ENCODE peak calls at places on chromosomes 12 and 14, in ten cellular contexts. C is hepatocyte, J is NB4, M is endothelial cell, H is breast epithelium, L is foreskin fibroblast, Q is left ventricle myocardium inferior, S is GM10248, Z is H9, T is fibroblast of the aortic adventitia. X is an unnamed sample.

GRCh38 chr14:37051153-37051552 is 121.3 kb downstream of the SLC25A21 start:
- DNase-seq in C (no peak), Z (no peak), L (no peak), Q (no peak), S (no peak), J (no peak), T (peak), H (no peak), M (no peak), X (no peak)

GRCh38 chr12:45644521-45644920 is 85.0 kb upstream of the ARID2 start:
- DNase-seq in Q (no peak), M (no peak), C (no peak), J (peak), S (no peak), L (peak), H (no peak), T (peak), Z (no peak), X (no peak)

GRCh38 chr14:23436327-23437141 is 1.1 kb upstream of the MYH7 start:
- DNase-seq in J (no peak), T (no peak), S (no peak), H (no peak), L (no peak), Q (no peak), C (peak), Z (no peak), M (no peak), X (no peak)

GRCh38 chr14:68976160-68977067 is 2.7 kb downstream of the ACTN1 start:
- DNase-seq in Z (no peak), M (no peak), J (peak), H (peak), T (peak), Q (peak), C (peak), S (no peak), L (no peak), X (no peak)

GRCh38 chr14:94373708-94374107 is 14.7 kb downstream of the SERPINA1 start:
- DNase-seq in J (no peak), M (no peak), T (peak), H (peak), Q (no peak), C (no peak), L (peak), Z (no peak), S (no peak), X (no peak)

GRCh38 chr14:61861320-61861865 is 99.2 kb downstream of the SNAPC1 start:
- DNase-seq in L (no peak), S (no peak), H (no peak), Z (no peak), Q (no peak), M (no peak), J (no peak), C (no peak), T (no peak), X (no peak)

GRCh38 chr12:113997365-113997764 is 31.2 kb upstream of the RBM19 start:
- DNase-seq in H (no peak), Z (no peak), C (no peak), M (no peak), T (no peak), L (no peak), S (peak), Q (no peak), J (no peak), X (peak)

GRCh38 chr14:60327447-60328331 is 78.7 kb downstream of the PPM1A start:
- DNase-seq in J (peak), Z (peak), Q (peak), C (peak), S (peak), H (no peak), L (no peak), T (no peak), M (peak), X (peak)

GRCh38 chr12:53174881-53175491 is 5.5 kb upstream of the ZNF740 start:
- DNase-seq in J (peak), T (peak), C (peak), Z (peak), Q (no peak), L (peak), M (no peak), H (no peak), S (peak), X (no peak)

GRCh38 chr12:63070709-63071108 is 80.3 kb downstream of the AVPR1A start:
- DNase-seq in T (no peak), L (no peak), C (no peak), J (no peak), H (no peak), Q (no peak), S (no peak), M (no peak), Z (no peak), X (no peak)

GRCh38 chr14:92717571-92718042 is 30.8 kb downstream of the LGMN start:
- DNase-seq in H (no peak), T (peak), M (no peak), J (no peak), L (no peak), C (no peak), Q (no peak), S (no peak), Z (no peak), X (no peak)

GRCh38 chr12:12717586-12718381 is 616 bp downstream of the CDKN1B start:
- DNase-seq in J (peak), C (peak), M (peak), Z (peak), L (no peak), S (no peak), H (no peak), T (peak), Q (peak), X (no peak)

GRCh38 chr12:132151766-132152410 is 7.6 kb downstream of the NOC4L start:
- DNase-seq in Z (no peak), M (no peak), T (no peak), J (no peak), L (no peak), C (no peak), S (no peak), H (no peak), Q (peak), X (no peak)

GRCh38 chr14:32980178-32980886 is 41.7 kb downstream of the NPAS3 start:
- DNase-seq in C (no peak), L (no peak), H (no peak), M (no peak), Q (no peak), S (no peak), T (no peak), J (no peak), Z (no peak), X (no peak)

GRCh38 chr14:23640524-23641141 is 4.5 kb downstream of the DHRS2 start:
- DNase-seq in J (no peak), C (peak), L (peak), S (peak), Z (peak), M (no peak), H (peak), T (peak), Q (peak), X (no peak)

GRCh38 chr12:118302053-118302452 is 70.7 kb downstream of the TAOK3 start:
- DNase-seq in L (peak), S (no peak), Q (no peak), J (no peak), T (peak), C (no peak), Z (no peak), H (no peak), M (no peak), X (no peak)

GRCh38 chr14:55819610-55820304 is 239.8 kb downstream of the KTN1 start:
- DNase-seq in T (no peak), Q (no peak), S (peak), J (peak), Z (no peak), C (no peak), L (no peak), M (no peak), H (no peak), X (peak)

GRCh38 chr12:32252199-32253073 is 145.8 kb downstream of the BICD1 start:
- DNase-seq in H (no peak), C (no peak), J (no peak), M (no peak), T (no peak), S (peak), Z (no peak), Q (no peak), L (no peak), X (peak)

GRCh38 chr12:132163041-132163910 is 19.0 kb downstream of the NOC4L start:
- DNase-seq in H (no peak), Q (peak), M (no peak), L (no peak), Z (no peak), T (no peak), C (no peak), J (no peak), S (no peak), X (no peak)

GRCh38 chr12:117857632-117858274 is 111.0 kb downstream of the KSR2 start:
- DNase-seq in S (peak), M (peak), T (peak), H (no peak), L (peak), J (peak), Q (no peak), Z (peak), C (peak), X (peak)

GRCh38 chr12:78534311-78534710 is 330.3 kb upstream of the SYT1 start:
- DNase-seq in J (no peak), T (no peak), C (no peak), H (no peak), M (no peak), L (no peak), Q (no peak), Z (no peak), S (no peak), X (no peak)

GRCh38 chr12:66188584-66189475 is at the start of gene IRAK3:
- DNase-seq in S (peak), J (peak), Q (peak), H (peak), T (peak), C (peak), M (peak), L (peak), Z (peak), X (peak)

GRCh38 chr14:32426596-32427408 is 97.7 kb downstream of the AKAP6 start:
- DNase-seq in J (no peak), C (no peak), L (no peak), T (no peak), S (no peak), Z (no peak), H (no peak), Q (no peak), M (no peak), X (no peak)

GRCh38 chr12:72057330-72057911 is 118.8 kb downstream of the TPH2 start:
- DNase-seq in S (no peak), M (no peak), Q (no peak), J (no peak), C (peak), L (no peak), Z (no peak), T (no peak), H (no peak), X (no peak)

GRCh38 chr14:93789366-93790130 is 1.3 kb upstream of the PRIMA1 start:
- DNase-seq in J (peak), C (no peak), Q (no peak), Z (peak), S (no peak), M (no peak), L (no peak), H (no peak), T (no peak), X (no peak)

GRCh38 chr12:111975161-111975931 is 37.6 kb downstream of the TMEM116 start:
- DNase-seq in S (no peak), M (no peak), Z (no peak), T (no peak), Q (no peak), H (no peak), J (peak), C (no peak), L (no peak), X (no peak)

GRCh38 chr14:52835122-52835903 is 43.9 kb upstream of the GNPNAT1 start:
- DNase-seq in T (peak), J (no peak), Q (no peak), S (no peak), H (no peak), M (no peak), L (peak), Z (peak), C (peak), X (no peak)

GRCh38 chr12:87667378-87667777 is 361.8 kb downstream of the C12orf50 start:
- DNase-seq in T (peak), H (no peak), Q (no peak), C (peak), S (no peak), L (no peak), J (peak), M (no peak), Z (no peak), X (no peak)

GRCh38 chr12:116588390-116589028 is 29.3 kb downstream of the MAP1LC3B2 start:
- DNase-seq in S (no peak), L (no peak), Q (no peak), H (no peak), T (no peak), C (no peak), M (no peak), Z (no peak), J (no peak), X (no peak)

GRCh38 chr12:45191239-45191638 is 24.7 kb upstream of the ANO6 start:
- DNase-seq in Z (no peak), T (peak), S (no peak), H (no peak), Q (no peak), M (no peak), L (peak), C (no peak), J (peak), X (no peak)

GRCh38 chr12:34393821-34394150 is 371.5 kb downstream of the ALG10 start:
- DNase-seq in T (no peak), M (no peak), L (no peak), Q (peak), S (peak), Z (no peak), J (no peak), C (no peak), H (no peak), X (no peak)

GRCh38 chr14:53943751-53944083 is 12.9 kb downstream of the BMP4 start:
- DNase-seq in S (no peak), Z (no peak), C (no peak), Q (no peak), L (no peak), M (no peak), T (no peak), J (no peak), H (no peak), X (no peak)

GRCh38 chr12:53696285-53696654 is 20.4 kb upstream of the ATP5MC2 start:
- DNase-seq in M (peak), S (peak), L (peak), Z (peak), J (peak), T (peak), Q (no peak), C (peak), H (peak), X (peak)

GRCh38 chr14:50906326-50906725 is 34.5 kb downstream of the ABHD12B start:
- DNase-seq in Q (no peak), Z (no peak), J (no peak), C (no peak), L (no peak), T (no peak), H (no peak), S (no peak), M (no peak), X (no peak)

GRCh38 chr12:45303955-45304354 is 88.1 kb downstream of the ANO6 start:
- DNase-seq in J (no peak), S (no peak), Q (no peak), T (no peak), M (no peak), Z (no peak), H (no peak), C (no peak), L (no peak), X (no peak)

GRCh38 chr12:27843714-27844245 is 63.7 kb upstream of the MANSC4 start:
- DNase-seq in Z (no peak), J (no peak), L (no peak), T (peak), C (peak), Q (no peak), S (no peak), H (no peak), M (no peak), X (no peak)

GRCh38 chr14:64673748-64674147 is 30.5 kb upstream of the PLEKHG3 start:
- DNase-seq in C (no peak), L (no peak), S (no peak), H (no peak), Q (no peak), M (no peak), J (peak), Z (no peak), T (no peak), X (no peak)

GRCh38 chr12:109346920-109347319 is 780 bp upstream of the MYO1H start:
- DNase-seq in H (no peak), S (no peak), C (no peak), L (no peak), Z (no peak), Q (no peak), T (no peak), J (peak), M (no peak), X (no peak)
- TF ChIP-seq CTCF in H (no peak), S (peak), C (no peak), L (no peak), Z (peak), Q (no peak), T (no peak), J (peak), M (peak), X (no peak)

GRCh38 chr14:75133597-75133996 is 6.7 kb upstream of the NEK9 start:
- DNase-seq in J (no peak), M (no peak), Z (no peak), L (no peak), T (no peak), Q (no peak), H (no peak), S (no peak), C (no peak), X (no peak)

GRCh38 chr14:75127903-75128595 is 1.2 kb upstream of the NEK9 start:
- DNase-seq in T (no peak), Z (no peak), C (no peak), H (no peak), S (no peak), J (peak), L (no peak), M (no peak), Q (no peak), X (no peak)

GRCh38 chr14:75128596-75128990 is 1.7 kb upstream of the NEK9 start:
- DNase-seq in M (no peak), C (no peak), S (no peak), H (no peak), L (no peak), J (no peak), T (no peak), Z (no peak), Q (no peak), X (no peak)

GRCh38 chr14:75134644-75135043 is 7.8 kb upstream of the NEK9 start:
- DNase-seq in M (no peak), Q (no peak), H (no peak), J (no peak), L (no peak), C (no peak), T (no peak), S (no peak), Z (no peak), X (no peak)

GRCh38 chr14:75132374-75133086 is 5.7 kb upstream of the NEK9 start:
- DNase-seq in H (peak), Q (no peak), J (peak), T (peak), C (peak), S (peak), Z (peak), M (peak), L (peak), X (peak)
- TF ChIP-seq CTCF in H (peak), Q (peak), J (peak), T (peak), C (peak), S (peak), Z (peak), M (peak), L (peak), X (peak)

GRCh38 chr14:28773917-28774691 is 7.5 kb downstream of the FOXG1 start:
- DNase-seq in T (peak), L (peak), Q (no peak), J (no peak), Z (peak), C (peak), H (no peak), S (no peak), M (peak), X (no peak)
- TF ChIP-seq CTCF in T (peak), L (peak), Q (no peak), J (no peak), Z (peak), C (peak), H (no peak), S (peak), M (no peak), X (no peak)

DNA sequence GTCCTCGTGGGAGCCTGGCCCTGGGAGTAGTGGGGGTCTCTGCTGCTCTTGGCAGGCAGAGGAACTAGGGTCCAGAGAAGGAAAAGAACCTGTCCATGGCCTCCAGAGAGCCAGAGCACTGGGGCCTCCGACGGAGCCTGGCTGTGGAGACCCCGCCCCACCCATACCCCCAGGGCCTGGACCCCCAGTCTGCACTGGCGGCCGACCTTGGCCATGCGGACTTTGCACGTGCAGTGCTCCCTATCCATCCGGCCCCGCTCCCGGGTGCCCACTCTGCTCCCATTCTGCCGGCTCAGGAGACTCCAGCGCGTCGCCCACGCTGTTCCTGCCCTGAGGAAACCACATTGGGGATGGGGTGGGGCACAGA is 1.1 kb downstream of the BEGAIN start:
- DNase-seq in Z (no peak), M (no peak), Q (peak), C (no peak), H (no peak), T (no peak), L (no peak), S (no peak), J (no peak), X (no peak)
- TF ChIP-seq CTCF in Z (no peak), M (no peak), Q (no peak), C (no peak), H (no peak), T (no peak), L (no peak), S (no peak), J (no peak), X (no peak)

GRCh38 chr14:38605193-38606114 is 349.6 kb upstream of the CLEC14A start:
- DNase-seq in S (no peak), H (no peak), C (no peak), M (no peak), L (no peak), J (peak), Q (no peak), Z (no peak), T (no peak), X (no peak)
- TF ChIP-seq CTCF in S (no peak), H (no peak), C (peak), M (peak), L (no peak), J (no peak), Q (no peak), Z (peak), T (no peak), X (no peak)

GRCh38 chr12:122985590-122986257 is 5.2 kb downstream of the ARL6IP4 start:
- DNase-seq in M (no peak), T (no peak), J (no peak), L (no peak), S (no peak), C (no peak), Q (no peak), Z (no peak), H (no peak), X (peak)

GRCh38 chr12:122988612-122989442 is 8.3 kb downstream of the ARL6IP4 start:
- DNase-seq in L (no peak), Z (no peak), M (no peak), Q (no peak), C (no peak), S (no peak), J (no peak), H (no peak), T (no peak), X (peak)

GRCh38 chr12:122988036-122988435 is 7.6 kb downstream of the ARL6IP4 start:
- DNase-seq in M (no peak), T (no peak), C (no peak), L (no peak), Q (no peak), Z (no peak), H (no peak), J (no peak), S (no peak), X (no peak)

GRCh38 chr12:122986258-122986871 is 5.9 kb downstream of the ARL6IP4 start:
- DNase-seq in S (no peak), J (no peak), Q (no peak), L (no peak), C (no peak), Z (no peak), M (no peak), T (no peak), H (no peak), X (peak)

GRCh38 chr12:122987086-122987951 is 6.8 kb downstream of the ARL6IP4 start:
- DNase-seq in T (no peak), L (no peak), C (no peak), Q (no peak), H (no peak), S (no peak), J (no peak), Z (no peak), M (no peak), X (no peak)
- TF ChIP-seq CTCF in T (no peak), L (no peak), C (no peak), Q (no peak), H (no peak), S (no peak), J (no peak), Z (no peak), M (no peak), X (no peak)

DNA sequence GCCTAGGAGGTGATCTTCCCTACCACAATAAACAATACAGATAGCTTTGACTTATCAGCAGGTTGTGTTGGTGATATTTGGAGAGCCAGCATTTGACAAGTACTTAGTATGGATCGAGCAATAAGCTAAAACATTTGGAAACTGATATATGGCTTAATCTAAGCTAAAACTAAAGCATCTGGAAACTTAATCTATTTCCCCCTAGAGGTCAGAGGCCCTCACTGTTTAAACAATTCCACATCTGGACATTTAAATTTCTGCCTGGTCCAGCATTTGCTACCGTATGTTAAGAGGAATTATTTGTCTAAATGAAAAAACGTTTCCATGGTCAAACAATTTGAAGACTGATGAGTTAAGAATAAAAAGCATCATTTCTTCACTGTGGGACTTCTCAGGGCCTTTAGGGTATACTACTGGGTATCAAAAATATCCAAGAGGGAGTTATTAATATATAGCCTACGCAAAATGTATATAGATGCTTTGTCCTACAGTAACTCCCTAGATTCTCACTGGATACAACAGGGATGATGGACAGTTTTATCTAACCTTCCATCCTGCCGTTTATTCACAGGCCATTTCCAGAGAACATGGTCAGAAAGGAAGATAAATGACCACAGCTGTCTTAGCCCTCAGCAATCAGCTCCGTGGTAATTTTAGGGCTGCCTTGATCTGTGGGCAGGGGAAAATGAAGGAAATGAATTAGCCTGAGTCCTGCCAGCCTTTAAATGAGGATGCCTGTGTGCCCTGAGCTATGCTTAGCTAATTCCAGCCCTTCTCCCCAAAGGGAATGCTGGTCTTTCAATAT is 135.4 kb upstream of the NUDT4 start:
- DNase-seq in H (no peak), L (peak), M (no peak), J (no peak), C (no peak), S (no peak), Z (no peak), Q (no peak), T (no peak), X (no peak)
- TF ChIP-seq CTCF in H (no peak), L (no peak), M (no peak), J (no peak), C (no peak), S (no peak), Z (peak), Q (peak), T (peak), X (no peak)